ENCODE peak calls at places on chromosomes 11 and 22, in four cellular contexts. R is GM06990, S is cardiac muscle cell, G is cardiac fibroblast. B is an unnamed sample.

GRCh38 chr22:27139935-27140493 is 482.6 kb downstream of the MIAT start:
- DNase-seq in R (no peak), S (peak; percentile 88), G (peak; percentile 83), B (peak; percentile 78)

GRCh38 chr11:33016654-33017053 is 976 bp downstream of the DEPDC7 start:
- DNase-seq in R (no peak), S (no peak), G (no peak), B (no peak)

GRCh38 chr11:37532271-37532670 is 934.2 kb upstream of the RAG2 start:
- DNase-seq in R (no peak), S (no peak), G (no peak), B (no peak)

GRCh38 chr11:67119577-67120391 is 721 bp downstream of the KDM2A start:
- DNase-seq in R (peak; percentile 44), S (peak; percentile 8), G (peak; percentile 14), B (no peak)

GRCh38 chr11:48087974-48088681 is 107.8 kb downstream of the PTPRJ start:
- DNase-seq in R (no peak), S (no peak), G (no peak), B (no peak)

GRCh38 chr11:83061883-83062282 is 9.8 kb downstream of the RAB30 start:
- DNase-seq in R (peak; percentile 80), S (no peak), G (no peak), B (no peak)

GRCh38 chr22:21009638-21010425 is 5.1 kb upstream of the P2RX6 start:
- DNase-seq in R (no peak), S (peak; percentile 63), G (peak; percentile 59), B (no peak)

GRCh38 chr11:69321877-69322350 is 28.0 kb downstream of the MYEOV start:
- DNase-seq in R (no peak), S (peak; percentile 68), G (peak; percentile 65), B (no peak)

GRCh38 chr11:35303596-35304392 is 115.6 kb downstream of the SLC1A2 start:
- DNase-seq in R (no peak), S (peak; percentile 95), G (peak; percentile 95), B (peak; percentile 92)

GRCh38 chr11:114953039-114953438 is 274.7 kb downstream of the NXPE2 start:
- DNase-seq in R (no peak), S (no peak), G (no peak), B (no peak)

GRCh38 chr11:72236083-72236697 is 7.8 kb downstream of the PHOX2A start:
- DNase-seq in R (no peak), S (no peak), G (no peak), B (no peak)

GRCh38 chr11:10303558-10304363 is 1.1 kb upstream of the ADM start:
- DNase-seq in R (no peak), S (peak; percentile 57), G (peak; percentile 40), B (no peak)

GRCh38 chr11:92104349-92104748 is 120.3 kb upstream of the FAT3 start:
- DNase-seq in R (no peak), S (no peak), G (no peak), B (no peak)

GRCh38 chr11:75639752-75640151 is 29.1 kb downstream of the MAP6 start:
- DNase-seq in R (peak; percentile 31), S (peak; percentile 80), G (peak; percentile 80), B (peak; percentile 82)

GRCh38 chr11:63909621-63910506 is 7.1 kb downstream of the RCOR2 start:
- DNase-seq in R (no peak), S (no peak), G (no peak), B (no peak)

GRCh38 chr11:57513911-57514537 is 1.5 kb downstream of the SLC43A1 start:
- DNase-seq in R (peak; percentile 27), S (peak; percentile 56), G (peak; percentile 42), B (peak; percentile 72)
- H3K4me3 ChIP-seq in R (peak overlapping the region; percentile 87), S (peak overlapping the region; percentile 48), G (peak overlapping the region; percentile 92), B (peak overlapping the region; percentile 89)

GRCh38 chr11:108160970-108161566 is 39.7 kb downstream of the ACAT1 start:
- DNase-seq in R (peak; percentile 29), S (no peak), G (no peak), B (no peak)
- TF ChIP-seq CTCF in R (no peak), S (no peak), G (no peak), B (no peak)

GRCh38 chr22:49052023-49052538 is 775.6 kb downstream of the BRD1 start:
- DNase-seq in R (no peak), S (peak; percentile 4), G (no peak), B (no peak)
- H3K4me3 ChIP-seq in R (no peak overlapping the region), S (no peak overlapping the region), G (no peak overlapping the region), B (peak overlapping the region; percentile 32)

GRCh38 chr11:11349051-11349450 is 4.0 kb downstream of the CSNK2A3 start:
- DNase-seq in R (no peak), S (peak; percentile 70), G (peak; percentile 74), B (no peak)
- TF ChIP-seq CTCF in R (no peak), S (no peak), G (no peak), B (no peak)

GRCh38 chr22:46849951-46850350 is 87.5 kb downstream of the TBC1D22A start:
- DNase-seq in R (no peak), S (no peak), G (no peak), B (no peak)
- H3K4me3 ChIP-seq in R (no peak overlapping the region), S (no peak overlapping the region), G (no peak overlapping the region), B (no peak overlapping the region)

GRCh38 chr22:19086944-19087343 is 35.3 kb downstream of the DGCR2 start:
- DNase-seq in R (no peak), S (peak; percentile 44), G (peak; percentile 18), B (no peak)

GRCh38 chr22:19082101-19082500 is 40.1 kb downstream of the DGCR2 start:
- DNase-seq in R (no peak), S (no peak), G (no peak), B (peak; percentile 46)

GRCh38 chr22:19086417-19086816 is 35.8 kb downstream of the DGCR2 start:
- DNase-seq in R (no peak), S (no peak), G (no peak), B (peak; percentile 44)

GRCh38 chr22:19082793-19083192 is 39.4 kb downstream of the DGCR2 start:
- DNase-seq in R (no peak), S (no peak), G (no peak), B (no peak)

GRCh38 chr22:19085233-19086043 is 36.8 kb downstream of the DGCR2 start:
- DNase-seq in R (peak; percentile 50), S (peak; percentile 49), G (peak; percentile 54), B (peak; percentile 38)
- TF ChIP-seq CTCF in R (peak; percentile 45), S (peak; percentile 60), G (peak; percentile 50), B (no peak)